ENCODE peak calls at places on chromosomes 5 and 9, in seven cellular contexts. One of them, this sample, is unnamed.

GRCh38 chr9:34457266-34458012 is 931 bp downstream of the FAM219A start:
- DNase-seq in thyroid gland: peak
- DNase-seq in stimulated activated CD4-positive, alpha-beta T cell treated with anti-CD3 and anti-CD28 coated beads, TNF-alpha, amount 100 ng/mL, for 24 hours: no peak
- DNase-seq in AG09309: peak
- DNase-seq in nucleus accumbens: peak
- DNase-seq in endothelial cell: peak
- DNase-seq in T-helper 2 cell: peak
- DNase-seq in this sample: peak

GRCh38 chr5:13328316-13328715 is 616.2 kb downstream of the DNAH5 start:
- DNase-seq in thyroid gland: no peak
- DNase-seq in stimulated activated CD4-positive, alpha-beta T cell treated with anti-CD3 and anti-CD28 coated beads, TNF-alpha, amount 100 ng/mL, for 24 hours: no peak
- DNase-seq in AG09309: no peak
- DNase-seq in nucleus accumbens: no peak
- DNase-seq in endothelial cell: no peak
- DNase-seq in T-helper 2 cell: no peak
- DNase-seq in this sample: no peak

GRCh38 chr5:1388383-1388967 is 43.6 kb upstream of the CLPTM1L start:
- DNase-seq in thyroid gland: no peak
- DNase-seq in stimulated activated CD4-positive, alpha-beta T cell treated with anti-CD3 and anti-CD28 coated beads, TNF-alpha, amount 100 ng/mL, for 24 hours: no peak
- DNase-seq in AG09309: no peak
- DNase-seq in nucleus accumbens: no peak
- DNase-seq in endothelial cell: no peak
- DNase-seq in T-helper 2 cell: no peak
- DNase-seq in this sample: no peak

GRCh38 chr5:6551955-6552313 is 80.9 kb downstream of the NSUN2 start:
- DNase-seq in thyroid gland: no peak
- DNase-seq in stimulated activated CD4-positive, alpha-beta T cell treated with anti-CD3 and anti-CD28 coated beads, TNF-alpha, amount 100 ng/mL, for 24 hours: no peak
- DNase-seq in AG09309: no peak
- DNase-seq in nucleus accumbens: no peak
- DNase-seq in endothelial cell: no peak
- DNase-seq in T-helper 2 cell: no peak
- DNase-seq in this sample: no peak

GRCh38 chr9:40928803-40929487 is 199.5 kb downstream of the FOXD4L6 start:
- DNase-seq in thyroid gland: no peak
- DNase-seq in stimulated activated CD4-positive, alpha-beta T cell treated with anti-CD3 and anti-CD28 coated beads, TNF-alpha, amount 100 ng/mL, for 24 hours: no peak
- DNase-seq in AG09309: no peak
- DNase-seq in nucleus accumbens: no peak
- DNase-seq in endothelial cell: no peak
- DNase-seq in T-helper 2 cell: no peak
- DNase-seq in this sample: no peak

GRCh38 chr9:83955985-83956287 is 24.1 kb downstream of the HNRNPK start:
- DNase-seq in thyroid gland: no peak
- DNase-seq in stimulated activated CD4-positive, alpha-beta T cell treated with anti-CD3 and anti-CD28 coated beads, TNF-alpha, amount 100 ng/mL, for 24 hours: no peak
- DNase-seq in AG09309: no peak
- DNase-seq in nucleus accumbens: no peak
- DNase-seq in endothelial cell: no peak
- DNase-seq in T-helper 2 cell: peak
- DNase-seq in this sample: no peak

GRCh38 chr5:136203303-136203922 is 10.5 kb upstream of the SMIM32 start:
- DNase-seq in thyroid gland: no peak
- DNase-seq in stimulated activated CD4-positive, alpha-beta T cell treated with anti-CD3 and anti-CD28 coated beads, TNF-alpha, amount 100 ng/mL, for 24 hours: no peak
- DNase-seq in AG09309: no peak
- DNase-seq in nucleus accumbens: no peak
- DNase-seq in endothelial cell: no peak
- DNase-seq in T-helper 2 cell: no peak
- DNase-seq in this sample: no peak

GRCh38 chr5:81265101-81265500 is 32.0 kb downstream of the CKMT2 start:
- DNase-seq in thyroid gland: no peak
- DNase-seq in stimulated activated CD4-positive, alpha-beta T cell treated with anti-CD3 and anti-CD28 coated beads, TNF-alpha, amount 100 ng/mL, for 24 hours: no peak
- DNase-seq in AG09309: no peak
- DNase-seq in nucleus accumbens: no peak
- DNase-seq in endothelial cell: no peak
- DNase-seq in T-helper 2 cell: no peak
- DNase-seq in this sample: no peak

GRCh38 chr5:173010021-173010420 is 26.4 kb downstream of the ATP6V0E1 start:
- DNase-seq in thyroid gland: no peak
- DNase-seq in stimulated activated CD4-positive, alpha-beta T cell treated with anti-CD3 and anti-CD28 coated beads, TNF-alpha, amount 100 ng/mL, for 24 hours: no peak
- DNase-seq in AG09309: no peak
- DNase-seq in nucleus accumbens: no peak
- DNase-seq in endothelial cell: no peak
- DNase-seq in T-helper 2 cell: no peak
- DNase-seq in this sample: no peak

GRCh38 chr9:104287255-104287872 is 193.3 kb downstream of the SMC2 start:
- DNase-seq in thyroid gland: no peak
- DNase-seq in stimulated activated CD4-positive, alpha-beta T cell treated with anti-CD3 and anti-CD28 coated beads, TNF-alpha, amount 100 ng/mL, for 24 hours: no peak
- DNase-seq in AG09309: no peak
- DNase-seq in nucleus accumbens: no peak
- DNase-seq in endothelial cell: no peak
- DNase-seq in T-helper 2 cell: no peak
- DNase-seq in this sample: no peak

GRCh38 chr9:91424403-91425176 is 958 bp upstream of the NFIL3 start:
- DNase-seq in thyroid gland: peak
- DNase-seq in stimulated activated CD4-positive, alpha-beta T cell treated with anti-CD3 and anti-CD28 coated beads, TNF-alpha, amount 100 ng/mL, for 24 hours: no peak
- DNase-seq in AG09309: peak
- DNase-seq in nucleus accumbens: peak
- DNase-seq in endothelial cell: peak
- DNase-seq in T-helper 2 cell: peak
- DNase-seq in this sample: peak

GRCh38 chr5:139588962-139589361 is 27.8 kb downstream of the UBE2D2 start:
- DNase-seq in thyroid gland: no peak
- DNase-seq in stimulated activated CD4-positive, alpha-beta T cell treated with anti-CD3 and anti-CD28 coated beads, TNF-alpha, amount 100 ng/mL, for 24 hours: no peak
- DNase-seq in AG09309: no peak
- DNase-seq in nucleus accumbens: no peak
- DNase-seq in endothelial cell: no peak
- DNase-seq in T-helper 2 cell: no peak
- DNase-seq in this sample: no peak

GRCh38 chr5:128539038-128539429 is 989 bp upstream of the FBN2 start:
- DNase-seq in thyroid gland: peak
- DNase-seq in stimulated activated CD4-positive, alpha-beta T cell treated with anti-CD3 and anti-CD28 coated beads, TNF-alpha, amount 100 ng/mL, for 24 hours: no peak
- DNase-seq in AG09309: no peak
- DNase-seq in nucleus accumbens: no peak
- DNase-seq in endothelial cell: no peak
- DNase-seq in T-helper 2 cell: no peak
- DNase-seq in this sample: no peak

This sample was measured in WTC11.